ENCODE peak calls at places on chromosomes 3 and 15, in seven cellular contexts. One of them, this sample, is unnamed.
A peak's percentile ranks its signal among the peaks of the same experiment; 100 is the strongest.

GRCh38 chr3:100213891-100214573 is 46.8 kb upstream of the TBC1D23 start:
- DNase-seq in COR-L47: no peak
- DNase-seq in NCI-H510A treated with DMSO at 0.1 percent for 48 hours: no peak
- DNase-seq in caudate nucleus: no peak
- DNase-seq in NCI-H748 treated with DMSO at 0.1 percent for 48 hours: no peak
- DNase-seq in neural crest cell: no peak
- DNase-seq in fibroblast of mammary gland: peak; percentile 60
- DNase-seq in this sample: no peak

GRCh38 chr3:50350213-50350526 is 405 bp downstream of the NPRL2 start:
- DNase-seq in NCI-H748 treated with DMSO at 0.1 percent for 48 hours: no peak
- DNase-seq in NCI-H510A treated with DMSO at 0.1 percent for 48 hours: no peak
- DNase-seq in COR-L47: no peak
- DNase-seq in neural crest cell: no peak
- DNase-seq in caudate nucleus: no peak
- DNase-seq in fibroblast of mammary gland: no peak
- DNase-seq in this sample: no peak

GRCh38 chr15:85379403-85380131 is 836 bp upstream of the AKAP13 start:
- DNase-seq in neural crest cell: no peak
- DNase-seq in COR-L47: no peak
- DNase-seq in caudate nucleus: no peak
- DNase-seq in NCI-H510A treated with DMSO at 0.1 percent for 48 hours: peak; percentile 35
- DNase-seq in NCI-H748 treated with DMSO at 0.1 percent for 48 hours: no peak
- DNase-seq in fibroblast of mammary gland: no peak
- DNase-seq in this sample: peak; percentile 10

GRCh38 chr15:68230157-68231100 is 901 bp upstream of the CLN6 start:
- DNase-seq in COR-L47: no peak
- DNase-seq in NCI-H510A treated with DMSO at 0.1 percent for 48 hours: no peak
- DNase-seq in caudate nucleus: no peak
- DNase-seq in fibroblast of mammary gland: peak; percentile 72
- DNase-seq in neural crest cell: no peak
- DNase-seq in NCI-H748 treated with DMSO at 0.1 percent for 48 hours: no peak
- DNase-seq in this sample: no peak

GRCh38 chr15:65404196-65404872 is 18.4 kb downstream of the IGDCC4 start:
- DNase-seq in NCI-H748 treated with DMSO at 0.1 percent for 48 hours: no peak
- DNase-seq in neural crest cell: no peak
- DNase-seq in caudate nucleus: no peak
- DNase-seq in COR-L47: no peak
- DNase-seq in NCI-H510A treated with DMSO at 0.1 percent for 48 hours: no peak
- DNase-seq in fibroblast of mammary gland: no peak
- DNase-seq in this sample: no peak

GRCh38 chr15:70526221-70526973 is 237.0 kb downstream of the UACA start:
- DNase-seq in NCI-H748 treated with DMSO at 0.1 percent for 48 hours: peak; percentile 92
- DNase-seq in fibroblast of mammary gland: peak; percentile 87
- DNase-seq in neural crest cell: no peak
- DNase-seq in NCI-H510A treated with DMSO at 0.1 percent for 48 hours: peak; percentile 74
- DNase-seq in caudate nucleus: no peak
- DNase-seq in COR-L47: peak; percentile 90
- DNase-seq in this sample: no peak

GRCh38 chr15:99230867-99231266 is 18.5 kb downstream of the TTC23 start:
- DNase-seq in fibroblast of mammary gland: no peak
- DNase-seq in neural crest cell: no peak
- DNase-seq in caudate nucleus: no peak
- DNase-seq in COR-L47: no peak
- DNase-seq in NCI-H748 treated with DMSO at 0.1 percent for 48 hours: no peak
- DNase-seq in NCI-H510A treated with DMSO at 0.1 percent for 48 hours: no peak
- DNase-seq in this sample: no peak

GRCh38 chr3:18098960-18099587 is 326.1 kb downstream of the SATB1 start:
- DNase-seq in neural crest cell: no peak
- DNase-seq in COR-L47: no peak
- DNase-seq in NCI-H510A treated with DMSO at 0.1 percent for 48 hours: no peak
- DNase-seq in fibroblast of mammary gland: peak; percentile 95
- DNase-seq in caudate nucleus: no peak
- DNase-seq in NCI-H748 treated with DMSO at 0.1 percent for 48 hours: peak; percentile 10
- DNase-seq in this sample: no peak

GRCh38 chr3:14458434-14459280 is 56.3 kb downstream of the SLC6A6 start:
- DNase-seq in fibroblast of mammary gland: no peak
- DNase-seq in caudate nucleus: no peak
- DNase-seq in COR-L47: no peak
- DNase-seq in neural crest cell: no peak
- DNase-seq in NCI-H748 treated with DMSO at 0.1 percent for 48 hours: no peak
- DNase-seq in NCI-H510A treated with DMSO at 0.1 percent for 48 hours: no peak
- DNase-seq in this sample: no peak

GRCh38 chr3:103672346-103672745 is 1237.5 kb downstream of the ZPLD1 start:
- DNase-seq in NCI-H510A treated with DMSO at 0.1 percent for 48 hours: no peak
- DNase-seq in fibroblast of mammary gland: no peak
- DNase-seq in NCI-H748 treated with DMSO at 0.1 percent for 48 hours: no peak
- DNase-seq in neural crest cell: no peak
- DNase-seq in caudate nucleus: no peak
- DNase-seq in COR-L47: no peak
- DNase-seq in this sample: no peak

GRCh38 chr3:155745795-155746550 is 1.1 kb upstream of the PLCH1 start:
- DNase-seq in neural crest cell: peak; percentile 28
- DNase-seq in caudate nucleus: peak; percentile 4
- DNase-seq in NCI-H510A treated with DMSO at 0.1 percent for 48 hours: peak; percentile 46
- DNase-seq in COR-L47: peak; percentile 71
- DNase-seq in NCI-H748 treated with DMSO at 0.1 percent for 48 hours: no peak
- DNase-seq in fibroblast of mammary gland: no peak
- DNase-seq in this sample: peak; percentile 54

GRCh38 chr15:100053476-100054121 is 288.2 kb downstream of the ADAMTS17 start:
- DNase-seq in NCI-H748 treated with DMSO at 0.1 percent for 48 hours: no peak
- DNase-seq in neural crest cell: no peak
- DNase-seq in caudate nucleus: no peak
- DNase-seq in fibroblast of mammary gland: no peak
- DNase-seq in COR-L47: no peak
- DNase-seq in NCI-H510A treated with DMSO at 0.1 percent for 48 hours: no peak
- DNase-seq in this sample: no peak

GRCh38 chr3:136378011-136378410 is 127.9 kb downstream of the PCCB start:
- DNase-seq in caudate nucleus: no peak
- DNase-seq in fibroblast of mammary gland: no peak
- DNase-seq in NCI-H748 treated with DMSO at 0.1 percent for 48 hours: no peak
- DNase-seq in NCI-H510A treated with DMSO at 0.1 percent for 48 hours: no peak
- DNase-seq in neural crest cell: no peak
- DNase-seq in COR-L47: no peak
- DNase-seq in this sample: no peak

GRCh38 chr15:32851619-32852416 is 134.0 kb downstream of the GREM1 start:
- DNase-seq in neural crest cell: no peak
- DNase-seq in NCI-H510A treated with DMSO at 0.1 percent for 48 hours: no peak
- DNase-seq in caudate nucleus: no peak
- DNase-seq in COR-L47: no peak
- DNase-seq in fibroblast of mammary gland: peak; percentile 90
- DNase-seq in NCI-H748 treated with DMSO at 0.1 percent for 48 hours: no peak
- DNase-seq in this sample: no peak

GRCh38 chr3:13263770-13264467 is 156.2 kb downstream of the NUP210 start:
- DNase-seq in COR-L47: no peak
- DNase-seq in caudate nucleus: no peak
- DNase-seq in fibroblast of mammary gland: no peak
- DNase-seq in NCI-H748 treated with DMSO at 0.1 percent for 48 hours: no peak
- DNase-seq in neural crest cell: no peak
- DNase-seq in NCI-H510A treated with DMSO at 0.1 percent for 48 hours: no peak
- DNase-seq in this sample: no peak

GRCh38 chr3:196218155-196218712 is 1.9 kb downstream of the SLC51A start:
- DNase-seq in fibroblast of mammary gland: no peak
- DNase-seq in COR-L47: no peak
- DNase-seq in neural crest cell: no peak
- DNase-seq in NCI-H510A treated with DMSO at 0.1 percent for 48 hours: no peak
- DNase-seq in NCI-H748 treated with DMSO at 0.1 percent for 48 hours: peak; percentile 23
- DNase-seq in caudate nucleus: no peak
- DNase-seq in this sample: no peak

GRCh38 chr3:120429921-120430361 is 20.9 kb downstream of the FSTL1 start:
- DNase-seq in caudate nucleus: no peak
- DNase-seq in NCI-H748 treated with DMSO at 0.1 percent for 48 hours: no peak
- DNase-seq in fibroblast of mammary gland: peak; percentile 93
- DNase-seq in neural crest cell: no peak
- DNase-seq in NCI-H510A treated with DMSO at 0.1 percent for 48 hours: no peak
- DNase-seq in COR-L47: no peak
- DNase-seq in this sample: no peak

GRCh38 chr15:59148160-59148810 is 43.3 kb downstream of the CCNB2 start:
- DNase-seq in NCI-H748 treated with DMSO at 0.1 percent for 48 hours: no peak
- DNase-seq in caudate nucleus: no peak
- DNase-seq in fibroblast of mammary gland: no peak
- DNase-seq in neural crest cell: no peak
- DNase-seq in COR-L47: no peak
- DNase-seq in NCI-H510A treated with DMSO at 0.1 percent for 48 hours: no peak
- DNase-seq in this sample: no peak